ENCODE peak calls at places on chromosomes 16 and 17, in five cellular contexts. One of them, this sample, is unnamed.

GRCh38 chr16:28984619-28985135 is at the start of gene LAT:
- DNase-seq in GM12878: no peak
- DNase-seq in WTC11: no peak
- DNase-seq in A549: peak
- DNase-seq in HepG2: no peak
- DNase-seq in this sample: no peak

GRCh38 chr17:81577278-81578000 is 25.3 kb upstream of the FAAP100 start:
- DNase-seq in A549: peak
- DNase-seq in HepG2: peak
- DNase-seq in WTC11: no peak
- DNase-seq in GM12878: no peak
- DNase-seq in this sample: no peak

GRCh38 chr16:2212362-2213324 is 2.0 kb upstream of the BRICD5 start:
- DNase-seq in HepG2: no peak
- DNase-seq in WTC11: no peak
- DNase-seq in GM12878: no peak
- DNase-seq in A549: no peak
- DNase-seq in this sample: no peak

GRCh38 chr16:53518550-53519416 is 15.8 kb upstream of the AKTIP start:
- DNase-seq in GM12878: peak
- DNase-seq in A549: no peak
- DNase-seq in WTC11: no peak
- DNase-seq in HepG2: no peak
- DNase-seq in this sample: peak

GRCh38 chr16:8489580-8489979 is 100.7 kb downstream of the TMEM114 start:
- DNase-seq in A549: no peak
- DNase-seq in GM12878: no peak
- DNase-seq in HepG2: no peak
- DNase-seq in WTC11: no peak
- DNase-seq in this sample: no peak

GRCh38 chr17:28993013-28993600 is 12.7 kb downstream of the SEZ6 start:
- DNase-seq in GM12878: no peak
- DNase-seq in A549: no peak
- DNase-seq in HepG2: no peak
- DNase-seq in WTC11: no peak
- DNase-seq in this sample: no peak

GRCh38 chr17:16040710-16041251 is 41.2 kb downstream of the TTC19 start:
- DNase-seq in WTC11: no peak
- DNase-seq in GM12878: no peak
- DNase-seq in HepG2: peak
- DNase-seq in A549: no peak
- DNase-seq in this sample: no peak

GRCh38 chr16:29975811-29976511 is 2.3 kb downstream of the TAOK2 start:
- DNase-seq in GM12878: no peak
- DNase-seq in A549: no peak
- DNase-seq in WTC11: no peak
- DNase-seq in HepG2: no peak
- DNase-seq in this sample: no peak

GRCh38 chr17:41773190-41773588 is 13.3 kb downstream of the JUP start:
- DNase-seq in A549: peak
- DNase-seq in GM12878: no peak
- DNase-seq in WTC11: peak
- DNase-seq in HepG2: peak
- DNase-seq in this sample: peak

GRCh38 chr17:65495255-65496060 is 66.0 kb downstream of the AXIN2 start:
- DNase-seq in WTC11: peak
- DNase-seq in GM12878: no peak
- DNase-seq in A549: no peak
- DNase-seq in HepG2: no peak
- DNase-seq in this sample: no peak

GRCh38 chr17:67974598-67975066 is 21.6 kb downstream of the C17orf58 start:
- DNase-seq in WTC11: peak
- DNase-seq in HepG2: no peak
- DNase-seq in GM12878: no peak
- DNase-seq in A549: no peak
- DNase-seq in this sample: no peak

GRCh38 chr17:37239690-37240344 is 136.0 kb upstream of the C17orf78 start:
- DNase-seq in A549: peak
- DNase-seq in GM12878: no peak
- DNase-seq in WTC11: no peak
- DNase-seq in HepG2: peak
- DNase-seq in this sample: no peak

GRCh38 chr17:47423406-47424295 is 99.9 kb downstream of the EFCAB13 start:
- DNase-seq in WTC11: peak
- DNase-seq in GM12878: no peak
- DNase-seq in A549: peak
- DNase-seq in HepG2: no peak
- DNase-seq in this sample: no peak

GRCh38 chr17:74618446-74618845 is 5.1 kb downstream of the CD300E start:
- DNase-seq in HepG2: no peak
- DNase-seq in A549: no peak
- DNase-seq in WTC11: no peak
- DNase-seq in GM12878: no peak
- DNase-seq in this sample: no peak

GRCh38 chr16:13956635-13957196 is 36.8 kb downstream of the ERCC4 start:
- DNase-seq in GM12878: peak
- DNase-seq in WTC11: no peak
- DNase-seq in HepG2: no peak
- DNase-seq in A549: no peak
- DNase-seq in this sample: no peak

GRCh38 chr17:75645501-75645888 is 12.3 kb downstream of the SMIM5 start:
- DNase-seq in WTC11: no peak
- DNase-seq in A549: peak
- DNase-seq in GM12878: no peak
- DNase-seq in HepG2: no peak
- DNase-seq in this sample: no peak

GRCh38 chr17:14304876-14305636 is 4.2 kb downstream of the HS3ST3B1 start:
- DNase-seq in WTC11: no peak
- DNase-seq in HepG2: peak
- DNase-seq in GM12878: no peak
- DNase-seq in A549: no peak
- DNase-seq in this sample: no peak

GRCh38 chr16:48197294-48197693 is 41.5 kb upstream of the ABCC12 start:
- DNase-seq in GM12878: no peak
- DNase-seq in A549: no peak
- DNase-seq in HepG2: no peak
- DNase-seq in WTC11: no peak
- DNase-seq in this sample: no peak

GRCh38 chr16:55892821-55893220 is 17.6 kb upstream of the CES5A start:
- DNase-seq in WTC11: no peak
- DNase-seq in A549: no peak
- DNase-seq in HepG2: no peak
- DNase-seq in GM12878: no peak
- DNase-seq in this sample: no peak

GRCh38 chr16:29664133-29664912 is 1.3 kb downstream of the SPN start:
- DNase-seq in GM12878: no peak
- DNase-seq in WTC11: no peak
- DNase-seq in HepG2: no peak
- DNase-seq in A549: no peak
- DNase-seq in this sample: peak

GRCh38 chr16:57624044-57624688 is 4.3 kb upstream of the ADGRG1 start:
- DNase-seq in WTC11: no peak
- DNase-seq in A549: peak
- DNase-seq in GM12878: no peak
- DNase-seq in HepG2: peak
- DNase-seq in this sample: no peak

GRCh38 chr17:54257440-54257839 is 434.7 kb downstream of the KIF2B start:
- DNase-seq in A549: no peak
- DNase-seq in WTC11: no peak
- DNase-seq in GM12878: no peak
- DNase-seq in HepG2: no peak
- DNase-seq in this sample: no peak

GRCh38 chr17:49859991-49860953 is 12.4 kb upstream of the TAC4 start:
- DNase-seq in GM12878: no peak
- DNase-seq in A549: peak
- DNase-seq in WTC11: peak
- DNase-seq in HepG2: peak
- DNase-seq in this sample: peak

GRCh38 chr17:41555105-41555887 is 16.6 kb downstream of the KRT9 start:
- DNase-seq in A549: no peak
- DNase-seq in WTC11: no peak
- DNase-seq in GM12878: no peak
- DNase-seq in HepG2: no peak
- DNase-seq in this sample: no peak

GRCh38 chr16:69223882-69224281 is 36.9 kb downstream of the SNTB2 start:
- DNase-seq in GM12878: no peak
- DNase-seq in WTC11: no peak
- DNase-seq in HepG2: no peak
- DNase-seq in A549: no peak
- DNase-seq in this sample: no peak

GRCh38 chr17:51666971-51667721 is 406.8 kb downstream of the UTP18 start:
- DNase-seq in WTC11: no peak
- DNase-seq in A549: no peak
- DNase-seq in GM12878: no peak
- DNase-seq in HepG2: no peak
- DNase-seq in this sample: no peak

GRCh38 chr16:2835638-2836493 is 5.8 kb downstream of the ZG16B start:
- DNase-seq in WTC11: no peak
- DNase-seq in HepG2: peak
- DNase-seq in GM12878: no peak
- DNase-seq in A549: peak
- DNase-seq in this sample: no peak

GRCh38 chr16:57998484-57998883 is 2.0 kb downstream of the ZNF319 start:
- DNase-seq in GM12878: no peak
- DNase-seq in A549: peak
- DNase-seq in WTC11: peak
- DNase-seq in HepG2: no peak
- DNase-seq in this sample: no peak

DNA sequence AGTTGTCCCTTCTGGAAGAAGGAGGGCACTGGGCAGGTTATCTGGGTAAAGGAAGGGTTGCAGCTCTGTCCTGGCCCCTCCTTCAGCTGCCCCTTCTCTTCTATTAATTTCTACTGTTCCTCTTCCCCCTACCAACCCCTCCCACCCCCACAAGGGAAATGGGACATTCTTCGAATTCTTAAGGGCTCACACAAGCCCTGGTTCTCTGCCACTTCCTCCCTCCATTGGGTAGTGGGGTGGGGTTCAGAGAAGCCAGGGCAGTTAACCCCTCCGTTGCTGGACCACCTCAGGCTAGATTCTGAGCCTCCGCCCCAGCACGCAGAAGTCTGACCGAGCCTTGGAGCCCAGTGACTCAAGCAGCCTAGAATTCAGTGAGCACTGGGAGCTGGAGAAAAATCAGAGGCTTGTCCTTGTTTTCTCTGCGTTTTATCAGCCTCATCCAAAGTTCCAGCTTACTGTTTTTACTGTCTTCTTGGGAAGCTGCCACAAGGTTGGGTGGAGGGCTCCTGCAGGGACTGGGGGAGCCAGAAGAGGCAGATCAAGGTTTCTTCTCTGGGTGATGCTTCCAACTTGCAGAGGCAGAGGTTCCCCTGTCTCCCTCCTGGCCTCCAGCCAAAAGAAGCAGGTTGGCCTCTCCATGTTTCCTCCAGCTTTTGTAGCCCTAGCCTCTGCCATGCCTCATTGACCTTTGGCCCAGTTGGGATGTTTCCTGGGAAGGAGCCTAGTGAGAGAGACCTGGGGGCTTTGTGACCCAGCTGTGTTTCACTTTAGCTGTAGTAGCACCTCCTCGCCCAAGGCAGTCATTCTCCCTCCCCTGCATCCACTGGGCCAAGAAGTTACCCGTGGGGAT is 10.2 kb downstream of the LASP1 start:
- DNase-seq in WTC11: peak
- DNase-seq in A549: peak
- DNase-seq in GM12878: no peak
- DNase-seq in HepG2: no peak
- DNase-seq in this sample: no peak
- TF ChIP-seq ESRRA in WTC11: no peak
- TF ChIP-seq ESRRA in A549: no peak
- TF ChIP-seq ESRRA in GM12878: no peak
- TF ChIP-seq ESRRA in HepG2: no peak
- TF ChIP-seq ESRRA in this sample: no peak

DNA sequence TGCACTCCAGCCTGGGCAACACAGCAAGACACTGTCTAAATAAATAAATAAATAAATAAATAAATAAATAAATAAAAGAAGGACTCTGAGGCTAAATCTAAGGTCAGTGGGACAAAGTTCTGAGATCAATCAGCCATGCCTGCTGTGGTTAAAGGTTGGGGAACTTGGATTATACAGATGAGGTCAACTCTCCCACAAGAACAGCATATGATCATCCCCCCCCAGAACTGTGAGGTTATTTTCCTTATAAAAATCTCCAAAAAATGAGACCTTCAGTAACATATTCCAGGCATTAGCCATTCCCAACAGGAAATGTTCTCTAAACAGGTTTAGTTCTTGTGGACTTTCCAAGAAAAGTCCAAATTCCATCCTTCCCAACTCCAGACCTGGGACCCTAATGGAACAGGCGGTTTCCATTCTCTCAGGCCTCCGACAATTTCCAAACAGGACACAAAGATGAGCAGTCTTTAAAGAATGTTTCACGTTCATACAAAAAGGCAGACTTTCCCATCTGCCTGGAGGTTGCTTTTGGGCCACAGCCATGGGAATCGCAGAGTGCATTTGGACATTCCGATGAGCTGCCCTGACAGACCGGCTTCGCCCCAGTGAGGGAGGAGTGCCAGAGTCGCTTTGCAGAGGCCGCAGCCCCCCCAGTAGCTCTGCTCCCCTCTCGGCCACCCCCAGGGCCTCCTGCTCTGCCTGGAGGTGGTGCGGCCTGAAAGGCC is 90.1 kb downstream of the C16orf95 start:
- DNase-seq in GM12878: no peak
- DNase-seq in WTC11: no peak
- DNase-seq in HepG2: no peak
- DNase-seq in A549: no peak
- DNase-seq in this sample: no peak
- TF ChIP-seq ESRRA in GM12878: no peak
- TF ChIP-seq ESRRA in WTC11: no peak
- TF ChIP-seq ESRRA in HepG2: no peak
- TF ChIP-seq ESRRA in A549: no peak
- TF ChIP-seq ESRRA in this sample: no peak

GRCh38 chr17:59296190-59296589 is 35.3 kb upstream of the YPEL2 start:
- DNase-seq in A549: no peak
- DNase-seq in GM12878: no peak
- DNase-seq in HepG2: no peak
- DNase-seq in WTC11: no peak
- DNase-seq in this sample: no peak
- TF ChIP-seq ESRRA in A549: no peak
- TF ChIP-seq ESRRA in GM12878: no peak
- TF ChIP-seq ESRRA in HepG2: no peak
- TF ChIP-seq ESRRA in WTC11: no peak
- TF ChIP-seq ESRRA in this sample: no peak

DNA sequence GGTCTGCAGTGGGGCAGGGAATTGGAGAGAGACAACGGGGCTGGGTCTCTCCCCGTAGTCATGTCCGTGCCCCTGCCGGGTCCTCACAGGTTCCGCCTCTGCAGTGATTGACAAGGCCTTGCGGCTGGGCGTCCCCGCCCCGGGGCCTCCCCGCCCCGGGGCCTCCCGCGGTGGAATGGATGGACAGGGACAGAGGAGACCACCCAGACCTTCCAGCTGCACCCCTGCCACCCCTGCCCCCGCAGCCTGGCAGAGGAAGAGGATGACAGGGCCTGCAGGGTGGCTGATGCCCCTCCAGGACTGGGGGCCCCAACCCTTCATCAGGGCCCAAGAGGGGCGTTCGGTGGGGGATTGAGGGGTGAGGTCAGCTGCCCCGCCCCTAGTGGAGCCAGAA is 216.4 kb upstream of the CIBAR2 start:
- DNase-seq in A549: no peak
- DNase-seq in GM12878: no peak
- DNase-seq in HepG2: no peak
- DNase-seq in WTC11: peak
- DNase-seq in this sample: no peak
- TF ChIP-seq ESRRA in A549: no peak
- TF ChIP-seq ESRRA in GM12878: no peak
- TF ChIP-seq ESRRA in HepG2: no peak
- TF ChIP-seq ESRRA in WTC11: no peak
- TF ChIP-seq ESRRA in this sample: no peak

This sample was measured in K562.